ENCODE peak calls at places on chromosomes 6 and 20, in four cellular contexts. One of them, this sample, is unnamed.

GRCh38 chr6:40722553-40723258 is 135.5 kb upstream of the LRFN2 start:
- DNase-seq in GM04504: no peak
- DNase-seq in ovary: no peak
- DNase-seq in upper lobe of right lung: no peak
- DNase-seq in this sample: no peak

GRCh38 chr20:44566018-44566417 is 16.4 kb upstream of the PKIG start:
- DNase-seq in GM04504: no peak
- DNase-seq in ovary: no peak
- DNase-seq in upper lobe of right lung: no peak
- DNase-seq in this sample: no peak

GRCh38 chr20:19231359-19232035 is 19.1 kb downstream of the SLC24A3 start:
- DNase-seq in GM04504: no peak
- DNase-seq in ovary: peak
- DNase-seq in upper lobe of right lung: no peak
- DNase-seq in this sample: no peak

GRCh38 chr20:41095110-41095969 is 42.0 kb upstream of the PLCG1 start:
- DNase-seq in GM04504: peak
- DNase-seq in ovary: peak
- DNase-seq in upper lobe of right lung: no peak
- DNase-seq in this sample: peak

GRCh38 chr6:167396068-167396658 is 71.3 kb downstream of the TTLL2 start:
- DNase-seq in GM04504: no peak
- DNase-seq in ovary: no peak
- DNase-seq in upper lobe of right lung: peak
- DNase-seq in this sample: no peak

GRCh38 chr6:27188885-27189418 is 58.5 kb upstream of the PRSS16 start:
- DNase-seq in GM04504: peak
- DNase-seq in ovary: peak
- DNase-seq in upper lobe of right lung: no peak
- DNase-seq in this sample: peak

GRCh38 chr6:33343953-33344611 is 26.5 kb upstream of the ZBTB22 start:
- DNase-seq in GM04504: no peak
- DNase-seq in ovary: no peak
- DNase-seq in upper lobe of right lung: no peak
- DNase-seq in this sample: no peak

GRCh38 chr20:6959900-6960312 is 192.4 kb downstream of the BMP2 start:
- DNase-seq in GM04504: no peak
- DNase-seq in ovary: no peak
- DNase-seq in upper lobe of right lung: no peak
- DNase-seq in this sample: no peak

GRCh38 chr6:100484474-100484873 is 19.8 kb upstream of the SIM1 start:
- DNase-seq in GM04504: no peak
- DNase-seq in ovary: no peak
- DNase-seq in upper lobe of right lung: no peak
- DNase-seq in this sample: no peak

GRCh38 chr6:112882381-112882780 is 535.3 kb downstream of the RFPL4B start:
- DNase-seq in GM04504: no peak
- DNase-seq in ovary: no peak
- DNase-seq in upper lobe of right lung: no peak
- DNase-seq in this sample: no peak

GRCh38 chr6:43969158-43969981 is 157.9 kb downstream of the MRPL14 start:
- DNase-seq in GM04504: no peak
- DNase-seq in ovary: no peak
- DNase-seq in upper lobe of right lung: no peak
- DNase-seq in this sample: no peak